ENCODE peak calls at places on chromosomes 1 and 21, in nine cellular contexts. V is AG10803, D is heart right ventricle, M is uterus, E is fibroblast of pulmonary artery, B is sigmoid colon, Z is endothelial cell of umbilical vein, C is lung, I is mammary epithelial cell. L is an unnamed sample.
A peak's percentile ranks its signal among the peaks of the same experiment; 100 is the strongest.

GRCh38 chr1:223355699-223356098 is 8.3 kb downstream of the SUSD4 start:
- DNase-seq in B (no peak), C (no peak), I (peak; percentile 69), E (no peak), D (no peak), Z (no peak), V (no peak), M (no peak), L (no peak)

GRCh38 chr1:209505044-209505443 is 78.5 kb upstream of the CAMK1G start:
- DNase-seq in B (no peak), M (no peak), Z (no peak), C (no peak), V (peak; percentile 6), I (peak; percentile 61), D (no peak), E (no peak), L (no peak)

GRCh38 chr1:71561206-71561605 is 480.4 kb upstream of the ZRANB2 start:
- DNase-seq in M (no peak), B (no peak), V (no peak), I (no peak), C (no peak), D (no peak), Z (no peak), E (peak; percentile 14), L (no peak)

GRCh38 chr1:2185880-2186855 is 8.4 kb downstream of the FAAP20 start:
- DNase-seq in Z (no peak), D (no peak), I (no peak), E (no peak), B (no peak), V (no peak), C (no peak), M (no peak), L (no peak)

GRCh38 chr1:203286161-203286984 is 18.9 kb upstream of the BTG2 start:
- DNase-seq in M (no peak), D (no peak), I (peak; percentile 71), E (no peak), C (no peak), B (no peak), V (no peak), Z (peak; percentile 23), L (no peak)

GRCh38 chr1:41357451-41358151 is 3.6 kb upstream of the FOXO6 start:
- DNase-seq in Z (no peak), B (no peak), I (peak; percentile 24), D (peak; percentile 67), C (no peak), E (no peak), M (peak; percentile 13), V (no peak), L (no peak)

GRCh38 chr1:108119500-108119899 is 80.6 kb downstream of the SLC25A24 start:
- DNase-seq in Z (no peak), B (no peak), D (no peak), V (no peak), M (no peak), C (no peak), E (no peak), I (no peak), L (no peak)

GRCh38 chr1:204107892-204108291 is 35.0 kb downstream of the SOX13 start:
- DNase-seq in Z (peak; percentile 46), D (no peak), M (no peak), V (no peak), E (no peak), B (no peak), C (no peak), I (no peak), L (no peak)

GRCh38 chr1:235831148-235831547 is 35.6 kb downstream of the LYST start:
- DNase-seq in Z (no peak), B (no peak), M (no peak), V (peak; percentile 58), C (no peak), D (peak; percentile 33), I (peak; percentile 55), E (peak; percentile 34), L (peak; percentile 61)

GRCh38 chr1:223079498-223079897 is 63.5 kb downstream of the TLR5 start:
- DNase-seq in V (no peak), C (no peak), D (no peak), B (no peak), E (no peak), Z (no peak), I (no peak), M (no peak), L (no peak)

GRCh38 chr1:220775238-220775853 is 11.4 kb upstream of the MTARC1 start:
- DNase-seq in V (peak; percentile 12), C (peak; percentile 39), M (no peak), I (peak; percentile 17), Z (peak; percentile 49), D (no peak), E (peak; percentile 48), B (no peak), L (peak; percentile 31)

GRCh38 chr1:167618366-167618765 is 11.7 kb upstream of the RCSD1 start:
- DNase-seq in D (no peak), V (no peak), M (no peak), I (no peak), C (no peak), B (no peak), E (no peak), Z (no peak), L (no peak)

GRCh38 chr1:245960171-245960570 is 546.9 kb downstream of the SMYD3 start:
- DNase-seq in C (no peak), V (no peak), D (no peak), B (no peak), Z (peak; percentile 16), E (no peak), I (no peak), M (no peak), L (no peak)

GRCh38 chr1:186102559-186103148 is 272.4 kb downstream of the TPR start:
- DNase-seq in M (no peak), E (peak; percentile 95), V (peak; percentile 79), Z (peak; percentile 96), B (no peak), C (no peak), D (peak; percentile 24), I (peak; percentile 55), L (peak; percentile 97)

GRCh38 chr21:32702702-32703101 is 25.1 kb downstream of the SYNJ1 start:
- DNase-seq in V (peak; percentile 46), D (no peak), C (no peak), B (no peak), E (peak; percentile 83), I (peak; percentile 55), Z (peak; percentile 54), M (no peak), L (peak; percentile 29)

GRCh38 chr1:41359211-41360073 is 1.8 kb upstream of the FOXO6 start:
- DNase-seq in E (peak; percentile 35), I (no peak), C (no peak), V (peak; percentile 84), Z (no peak), B (no peak), M (peak; percentile 29), D (peak; percentile 28), L (peak; percentile 46)

GRCh38 chr1:53320646-53321045 is 7.2 kb downstream of the LRP8 start:
- DNase-seq in D (no peak), I (no peak), V (no peak), M (no peak), C (no peak), E (no peak), Z (no peak), B (no peak), L (no peak)

GRCh38 chr1:175221548-175222175 is 29.1 kb upstream of the KIAA0040 start:
- DNase-seq in D (peak; percentile 43), E (peak; percentile 7), Z (peak; percentile 43), V (no peak), I (peak; percentile 88), M (peak; percentile 40), B (no peak), C (no peak), L (no peak)

GRCh38 chr1:9322845-9323244 is 30.2 kb downstream of the SPSB1 start:
- DNase-seq in E (no peak), D (peak; percentile 54), B (no peak), I (no peak), M (no peak), Z (no peak), C (no peak), V (no peak), L (no peak)
- TF ChIP-seq CTCF in E (no peak), D (peak; percentile 28), B (no peak), I (no peak), M (no peak), Z (no peak), C (no peak), V (no peak), L (no peak)

GRCh38 chr1:29123871-29124365 is at the start of gene TMEM200B:
- DNase-seq in C (no peak), V (no peak), I (no peak), B (no peak), D (no peak), E (no peak), Z (no peak), M (peak; percentile 71), L (peak; percentile 5)

GRCh38 chr1:29124366-29125236 is 898 bp upstream of the TMEM200B start:
- DNase-seq in C (peak; percentile 59), M (peak; percentile 93), I (peak; percentile 39), E (peak; percentile 82), Z (peak; percentile 72), B (peak; percentile 95), D (peak; percentile 90), V (peak; percentile 77), L (peak; percentile 88)

GRCh38 chr1:29126198-29126597 is 2.5 kb upstream of the TMEM200B start:
- DNase-seq in Z (no peak), C (no peak), M (no peak), I (no peak), E (no peak), B (no peak), V (no peak), D (no peak), L (no peak)

GRCh38 chr1:29122987-29123870 is 474 bp downstream of the TMEM200B start:
- DNase-seq in M (peak; percentile 49), Z (no peak), E (peak; percentile 40), C (no peak), I (no peak), D (peak; percentile 20), B (peak; percentile 77), V (peak; percentile 52), L (peak; percentile 8)

DNA sequence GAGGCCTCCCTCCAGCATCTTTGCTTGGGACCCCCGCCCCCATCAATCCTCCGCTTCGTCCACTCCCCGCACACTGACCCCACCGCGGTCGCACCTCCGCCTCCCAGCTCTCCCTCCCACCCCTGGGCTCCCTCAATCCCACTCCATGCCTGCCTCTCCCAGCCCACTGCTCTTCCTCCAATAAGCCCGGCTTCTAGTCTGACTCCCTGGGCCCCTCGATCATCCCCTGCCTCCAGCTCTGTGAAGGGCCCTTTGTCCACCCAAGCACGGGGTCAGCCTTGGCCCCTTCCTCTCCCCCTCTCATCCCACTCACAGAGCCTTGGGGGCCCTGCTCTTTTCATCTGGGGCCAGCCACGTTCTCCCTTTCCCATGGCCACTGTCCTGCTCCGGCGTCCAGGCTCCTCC is 1.5 kb upstream of the TMEM200B start:
- DNase-seq in V (no peak), I (no peak), D (peak; percentile 16), C (no peak), E (no peak), Z (no peak), B (peak; percentile 73), M (no peak), L (no peak)
- H3K4me3 ChIP-seq in V (peak overlapping the region; percentile 80), I (no peak overlapping the region), D (peak overlapping the region; percentile 78), C (no peak overlapping the region), E (peak overlapping the region; percentile 66), Z (no peak overlapping the region), B (peak overlapping the region; percentile 75), M (peak overlapping the region; percentile 80), L (peak overlapping the region; percentile 63)

GRCh38 chr1:91440845-91441244 is 36.2 kb upstream of the HFM1 start:
- DNase-seq in M (no peak), Z (peak; percentile 12), E (peak; percentile 38), I (no peak), C (no peak), B (no peak), D (no peak), V (peak; percentile 4), L (peak; percentile 4)
- TF ChIP-seq CTCF in M (no peak), Z (no peak), E (peak; percentile 45), I (peak; percentile 35), C (no peak), B (no peak), D (no peak), V (peak; percentile 35), L (peak; percentile 20)

GRCh38 chr1:1033009-1033587 is 13.2 kb downstream of the AGRN start:
- DNase-seq in Z (peak; percentile 80), D (peak; percentile 70), V (peak; percentile 35), E (peak; percentile 72), C (peak; percentile 83), I (no peak), M (peak; percentile 69), B (peak; percentile 88), L (peak; percentile 72)
- H3K4me3 ChIP-seq in Z (no peak overlapping the region), D (no peak overlapping the region), V (no peak overlapping the region), E (peak overlapping the region; percentile 40), C (peak overlapping the region; percentile 17), I (no peak overlapping the region), M (peak overlapping the region; percentile 23), B (peak overlapping the region; percentile 35), L (peak overlapping the region; percentile 15)